ENCODE peak calls at places on chromosomes 1 and 21, in five cellular contexts. One of them, this sample, is unnamed.
A peak's percentile ranks its signal among the peaks of the same experiment; 100 is the strongest.

GRCh38 chr1:170296642-170297041 is 150.9 kb downstream of the NTMT2 start:
- DNase-seq in dorsolateral prefrontal cortex: no peak
- DNase-seq in lung microvascular endothelial cell: peak; percentile 5
- DNase-seq in HAP-1: no peak
- DNase-seq in A673: no peak
- DNase-seq in this sample: no peak

GRCh38 chr1:119001181-119002018 is 13.3 kb upstream of the TBX15 start:
- DNase-seq in HAP-1: no peak
- DNase-seq in dorsolateral prefrontal cortex: no peak
- DNase-seq in A673: no peak
- DNase-seq in lung microvascular endothelial cell: peak; percentile 21
- DNase-seq in this sample: no peak

GRCh38 chr1:56378376-56379070 is 200.8 kb downstream of the PLPP3 start:
- DNase-seq in lung microvascular endothelial cell: no peak
- DNase-seq in dorsolateral prefrontal cortex: no peak
- DNase-seq in A673: no peak
- DNase-seq in HAP-1: no peak
- DNase-seq in this sample: no peak

GRCh38 chr1:58515794-58516401 is 30.6 kb downstream of the OMA1 start:
- DNase-seq in HAP-1: peak; percentile 57
- DNase-seq in A673: peak; percentile 87
- DNase-seq in lung microvascular endothelial cell: peak; percentile 86
- DNase-seq in dorsolateral prefrontal cortex: peak; percentile 15
- DNase-seq in this sample: no peak

GRCh38 chr1:182059936-182060335 is 1.6 kb downstream of the ZNF648 start:
- DNase-seq in HAP-1: no peak
- DNase-seq in lung microvascular endothelial cell: no peak
- DNase-seq in dorsolateral prefrontal cortex: peak; percentile 23
- DNase-seq in A673: no peak
- DNase-seq in this sample: no peak

GRCh38 chr1:168373869-168374268 is 93.2 kb downstream of the TBX19 start:
- DNase-seq in HAP-1: no peak
- DNase-seq in A673: no peak
- DNase-seq in lung microvascular endothelial cell: no peak
- DNase-seq in dorsolateral prefrontal cortex: peak; percentile 51
- DNase-seq in this sample: no peak

GRCh38 chr1:160618763-160619274 is 28.0 kb downstream of the SLAMF1 start:
- DNase-seq in HAP-1: peak; percentile 30
- DNase-seq in lung microvascular endothelial cell: peak; percentile 7
- DNase-seq in A673: peak; percentile 52
- DNase-seq in dorsolateral prefrontal cortex: no peak
- DNase-seq in this sample: no peak

GRCh38 chr1:186139115-186139514 is 235.9 kb downstream of the TPR start:
- DNase-seq in A673: no peak
- DNase-seq in lung microvascular endothelial cell: no peak
- DNase-seq in dorsolateral prefrontal cortex: no peak
- DNase-seq in HAP-1: no peak
- DNase-seq in this sample: no peak

GRCh38 chr1:196078691-196079090 is 529.5 kb downstream of the KCNT2 start:
- DNase-seq in lung microvascular endothelial cell: no peak
- DNase-seq in HAP-1: no peak
- DNase-seq in A673: no peak
- DNase-seq in dorsolateral prefrontal cortex: no peak
- DNase-seq in this sample: no peak

GRCh38 chr1:84345220-84345619 is 43.7 kb downstream of the SAMD13 start:
- DNase-seq in dorsolateral prefrontal cortex: no peak
- DNase-seq in lung microvascular endothelial cell: no peak
- DNase-seq in A673: no peak
- DNase-seq in HAP-1: no peak
- DNase-seq in this sample: no peak

GRCh38 chr1:221712776-221713431 is 29.0 kb downstream of the DUSP10 start:
- DNase-seq in HAP-1: no peak
- DNase-seq in A673: no peak
- DNase-seq in lung microvascular endothelial cell: no peak
- DNase-seq in dorsolateral prefrontal cortex: no peak
- DNase-seq in this sample: peak; percentile 45

GRCh38 chr1:183235503-183235902 is 49.4 kb downstream of the LAMC2 start:
- DNase-seq in A673: no peak
- DNase-seq in HAP-1: no peak
- DNase-seq in dorsolateral prefrontal cortex: no peak
- DNase-seq in lung microvascular endothelial cell: no peak
- DNase-seq in this sample: no peak

GRCh38 chr1:116374340-116375164 is 1.5 kb downstream of the ATP1A1 start:
- DNase-seq in A673: peak; percentile 45
- DNase-seq in HAP-1: peak; percentile 32
- DNase-seq in dorsolateral prefrontal cortex: no peak
- DNase-seq in lung microvascular endothelial cell: peak; percentile 41
- DNase-seq in this sample: peak; percentile 7

GRCh38 chr21:41933259-41934079 is 20.3 kb downstream of the C2CD2 start:
- DNase-seq in HAP-1: no peak
- DNase-seq in dorsolateral prefrontal cortex: no peak
- DNase-seq in A673: no peak
- DNase-seq in lung microvascular endothelial cell: peak; percentile 72
- DNase-seq in this sample: no peak

GRCh38 chr1:15349133-15349532 is 60.6 kb upstream of the EFHD2 start:
- DNase-seq in lung microvascular endothelial cell: no peak
- DNase-seq in dorsolateral prefrontal cortex: no peak
- DNase-seq in HAP-1: no peak
- DNase-seq in A673: no peak
- DNase-seq in this sample: no peak

GRCh38 chr1:19074361-19074901 is 118.0 kb upstream of the IFFO2 start:
- DNase-seq in HAP-1: no peak
- DNase-seq in A673: no peak
- DNase-seq in lung microvascular endothelial cell: no peak
- DNase-seq in dorsolateral prefrontal cortex: no peak
- DNase-seq in this sample: peak; percentile 29